ENCODE peak calls at places on chromosomes 13 and 19, in four cellular contexts. O is GM12878, E is IMR-90, C is HCT116. A is an unnamed sample.

GRCh38 chr13:92833071-92833470 is 393.5 kb upstream of the GPC6 start:
- DNase-seq in O (no peak), E (peak), C (no peak), A (no peak)

GRCh38 chr13:101202590-101202989 is 213.7 kb downstream of the NALCN start:
- DNase-seq in O (no peak), E (no peak), C (no peak), A (no peak)

GRCh38 chr13:100594731-100595130 is 6.1 kb upstream of the GGACT start:
- DNase-seq in O (no peak), E (no peak), C (no peak), A (no peak)

GRCh38 chr19:7255631-7256030 is 38.6 kb downstream of the INSR start:
- DNase-seq in O (no peak), E (no peak), C (no peak), A (no peak)

GRCh38 chr19:34519602-34520001 is 38.0 kb downstream of the WTIP start:
- DNase-seq in O (no peak), E (no peak), C (no peak), A (no peak)

GRCh38 chr13:96090240-96091101 is 564 bp downstream of the HS6ST3 start:
- DNase-seq in O (no peak), E (no peak), C (no peak), A (no peak)

GRCh38 chr13:30466841-30467252 is 1.1 kb upstream of the HMGB1 start:
- DNase-seq in O (no peak), E (peak), C (no peak), A (no peak)

GRCh38 chr19:40347476-40348124 is 597 bp downstream of the C19orf47 start:
- DNase-seq in O (no peak), E (no peak), C (no peak), A (no peak)

GRCh38 chr13:58991826-58992477 is 1171.8 kb downstream of the DIAPH3 start:
- DNase-seq in O (no peak), E (no peak), C (no peak), A (no peak)

GRCh38 chr13:107650081-107650701 is 565.1 kb downstream of the LIG4 start:
- DNase-seq in O (no peak), E (peak), C (peak), A (peak)

GRCh38 chr13:99085139-99085845 is 107.4 kb upstream of the DOCK9 start:
- DNase-seq in O (no peak), E (no peak), C (no peak), A (no peak)

GRCh38 chr19:35404879-35405622 is 34.2 kb downstream of the GPR42 start:
- DNase-seq in O (peak), E (peak), C (no peak), A (peak)

GRCh38 chr19:48985711-48986110 is 7.4 kb downstream of the GYS1 start:
- DNase-seq in O (no peak), E (no peak), C (no peak), A (no peak)

GRCh38 chr13:94384217-94384905 is 95.1 kb downstream of the DCT start:
- DNase-seq in O (no peak), E (peak), C (no peak), A (no peak)

GRCh38 chr19:40326201-40326600 is 22.0 kb downstream of the C19orf47 start:
- DNase-seq in O (no peak), E (no peak), C (no peak), A (no peak)

GRCh38 chr19:35451278-35452096 is 3.4 kb downstream of the FFAR2 start:
- DNase-seq in O (peak), E (no peak), C (no peak), A (no peak)

GRCh38 chr13:28478127-28478526 is 16.8 kb downstream of the FLT1 start:
- DNase-seq in O (no peak), E (peak), C (no peak), A (no peak)

GRCh38 chr19:45119582-45119981 is 26.6 kb downstream of the PPP1R37 start:
- DNase-seq in O (no peak), E (no peak), C (no peak), A (no peak)

GRCh38 chr13:98083507-98083906 is 59.4 kb upstream of the FARP1 start:
- DNase-seq in O (no peak), E (peak), C (no peak), A (no peak)

GRCh38 chr13:66673401-66673800 is 556.7 kb downstream of the PCDH9 start:
- DNase-seq in O (no peak), E (peak), C (no peak), A (no peak)

GRCh38 chr13:64723735-64724134 is 2506.4 kb downstream of the PCDH9 start:
- DNase-seq in O (no peak), E (peak), C (peak), A (peak)

GRCh38 chr19:46748325-46749109 is 2.3 kb upstream of the STRN4 start:
- DNase-seq in O (no peak), E (peak), C (no peak), A (peak)

GRCh38 chr13:101307181-101307701 is 109.1 kb downstream of the NALCN start:
- DNase-seq in O (no peak), E (peak), C (no peak), A (no peak)

GRCh38 chr13:80504453-80504852 is 163.5 kb upstream of the SPRY2 start:
- DNase-seq in O (no peak), E (no peak), C (no peak), A (no peak)

GRCh38 chr13:94705081-94705751 is 7.1 kb downstream of the SOX21 start:
- DNase-seq in O (no peak), E (no peak), C (no peak), A (no peak)

GRCh38 chr19:53388904-53389303 is 6.0 kb upstream of the ZNF765 start:
- DNase-seq in O (no peak), E (peak), C (no peak), A (no peak)
- TF ChIP-seq RAD21 in O (no peak), E (no peak), C (no peak), A (no peak)

GRCh38 chr19:41959056-41960053 is at the start of gene RABAC1:
- DNase-seq in O (peak), E (peak), C (peak), A (peak)
- TF ChIP-seq CTCF in O (peak), E (no peak), C (no peak), A (peak)

DNA sequence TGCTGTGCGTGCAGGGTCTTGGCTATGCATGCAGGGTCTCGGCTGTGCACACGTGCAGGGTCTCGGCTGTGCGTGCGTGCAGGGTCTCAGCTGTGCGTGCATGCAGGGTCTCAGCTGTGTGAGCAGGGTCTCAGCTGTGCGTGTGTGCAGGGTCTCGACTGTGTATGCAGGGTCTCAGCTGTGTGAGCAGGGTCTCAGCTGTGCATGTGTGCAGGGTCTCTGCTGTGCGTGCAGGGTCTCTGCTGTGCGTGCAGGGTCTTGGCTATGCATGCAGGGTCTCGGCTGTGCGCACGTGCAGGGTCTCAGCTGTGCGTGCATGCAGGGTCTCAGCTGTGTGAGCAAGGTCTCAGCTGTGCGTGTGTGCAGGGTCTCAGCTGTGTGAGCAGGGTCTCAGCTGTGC is 42.5 kb downstream of the RAB20 start:
- DNase-seq in O (no peak), E (no peak), C (no peak), A (no peak)
- TF ChIP-seq RAD21 in O (no peak), E (no peak), C (no peak), A (no peak)

GRCh38 chr13:51146667-51147066 is 35.6 kb upstream of the C13orf42 start:
- DNase-seq in O (no peak), E (no peak), C (no peak), A (no peak)
- TF ChIP-seq CTCF in O (no peak), E (no peak), C (no peak), A (no peak)

DNA sequence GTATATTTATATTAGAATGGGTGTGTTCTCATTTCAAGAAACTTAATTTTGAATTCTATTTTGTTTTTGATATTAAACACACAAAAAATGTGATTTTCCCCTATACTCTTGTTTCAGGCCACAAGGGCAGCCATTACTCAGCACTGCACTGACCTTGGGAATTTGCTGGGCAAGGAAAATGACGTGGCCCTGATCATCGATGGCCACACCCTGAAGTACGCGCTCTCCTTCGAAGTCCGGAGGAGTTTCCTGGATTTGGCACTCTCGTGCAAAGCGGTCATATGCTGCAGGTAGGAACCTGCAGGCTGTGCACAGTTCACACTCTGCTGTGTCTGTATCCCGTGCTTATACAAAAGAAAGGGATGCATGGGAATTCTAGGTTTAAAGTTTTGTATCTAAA is 327.3 kb downstream of the ATP8A2 start:
- DNase-seq in O (no peak), E (no peak), C (no peak), A (no peak)
- TF ChIP-seq RAD21 in O (no peak), E (no peak), C (no peak), A (no peak)

GRCh38 chr13:112213467-112214245 is 146.7 kb downstream of the SOX1 start:
- DNase-seq in O (no peak), E (no peak), C (no peak), A (peak)
- TF ChIP-seq CTCF in O (no peak), E (no peak), C (no peak), A (no peak)

DNA sequence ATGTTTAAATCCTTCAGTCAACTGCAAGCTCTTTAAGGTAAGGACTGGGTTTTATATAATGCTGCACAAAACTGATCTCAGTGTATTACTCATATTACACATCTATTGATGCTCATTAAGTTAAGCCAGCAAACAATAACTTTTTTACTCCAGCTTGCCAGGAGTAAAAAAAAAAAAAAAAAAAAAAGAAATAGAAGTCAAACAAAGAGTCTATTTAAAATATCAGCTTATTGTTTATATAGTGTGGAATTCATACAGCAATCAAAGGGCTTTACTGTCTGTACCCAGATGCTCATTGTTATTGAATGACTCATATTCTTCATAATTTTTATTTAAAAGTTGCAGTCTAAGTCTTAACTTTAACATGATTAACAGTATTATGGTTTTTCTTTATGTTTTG is 21.8 kb upstream of the KBTBD7 start:
- DNase-seq in O (no peak), E (peak), C (no peak), A (no peak)
- TF ChIP-seq RAD21 in O (no peak), E (no peak), C (no peak), A (no peak)

GRCh38 chr13:71477735-71478134 is 389.3 kb downstream of the DACH1 start:
- DNase-seq in O (no peak), E (no peak), C (peak), A (no peak)
- TF ChIP-seq CTCF in O (peak), E (peak), C (peak), A (peak)

GRCh38 chr19:16824658-16825311 is 4.4 kb upstream of the SIN3B start:
- DNase-seq in O (no peak), E (peak), C (no peak), A (no peak)
- TF ChIP-seq RAD21 in O (no peak), E (no peak), C (no peak), A (no peak)